ENCODE peak calls at places on chromosomes 2 and 18, in six cellular contexts. K is K562, S is GM12878, G is HepG2, A is HCT116, Q is H1. B is an unnamed sample. For H3K4me1 and H3K27me3, the result is how much of the 10 kb centered on the place peaks cover.

GRCh38 chr2:37569986-37570688 is 101.3 kb downstream of the CDC42EP3 start:
- DNase-seq in K (no peak), S (no peak), Q (no peak), G (peak), A (no peak), B (no peak)

GRCh38 chr2:19073522-19073921 is 284.9 kb downstream of the OSR1 start:
- DNase-seq in G (peak), Q (peak), K (no peak), S (no peak), A (peak), B (no peak)

GRCh38 chr2:230668939-230669303 is 43.7 kb upstream of the CAB39 start:
- DNase-seq in K (no peak), G (no peak), A (no peak), Q (no peak), S (peak), B (no peak)

GRCh38 chr2:208607694-208608093 is 201.1 kb downstream of the PTH2R start:
- DNase-seq in S (no peak), K (no peak), G (no peak), Q (no peak), A (no peak), B (no peak)

GRCh38 chr2:189440644-189440946 is 679 bp upstream of the WDR75 start:
- DNase-seq in Q (no peak), K (no peak), G (no peak), S (no peak), A (no peak), B (no peak)

GRCh38 chr2:20091305-20091991 is 40.0 kb upstream of the LAPTM4A start:
- DNase-seq in A (no peak), G (no peak), S (no peak), K (peak), Q (no peak), B (no peak)

GRCh38 chr2:231632559-231633142 is 40.0 kb downstream of the TEX44 start:
- DNase-seq in Q (no peak), A (no peak), G (no peak), S (no peak), K (no peak), B (no peak)

GRCh38 chr2:128544321-128545037 is 225.8 kb upstream of the HS6ST1 start:
- DNase-seq in K (no peak), A (no peak), G (no peak), S (no peak), Q (no peak), B (no peak)

GRCh38 chr2:101883860-101884259 is 107.9 kb upstream of the IL1R2 start:
- DNase-seq in K (peak), Q (no peak), S (no peak), G (peak), A (peak), B (no peak)

GRCh38 chr18:36377626-36378025 is 80.1 kb downstream of the FHOD3 start:
- DNase-seq in K (no peak), G (no peak), A (no peak), Q (no peak), S (no peak), B (no peak)

GRCh38 chr2:64659252-64659651 is 5.5 kb upstream of the SERTAD2 start:
- DNase-seq in A (no peak), S (no peak), G (no peak), K (no peak), Q (no peak), B (no peak)

GRCh38 chr2:151193576-151193975 is 68.1 kb downstream of the RBM43 start:
- DNase-seq in A (no peak), S (no peak), Q (no peak), K (no peak), G (no peak), B (no peak)

GRCh38 chr18:78376036-78376435 is 603.6 kb upstream of the SALL3 start:
- DNase-seq in Q (no peak), K (no peak), S (no peak), G (no peak), A (no peak), B (no peak)

GRCh38 chr2:95220449-95220848 is 13.1 kb downstream of the ZNF892 start:
- DNase-seq in Q (no peak), A (no peak), S (no peak), G (no peak), K (no peak), B (no peak)

GRCh38 chr2:88590998-88591613 is 36.2 kb downstream of the EIF2AK3 start:
- DNase-seq in A (peak), G (peak), Q (no peak), K (peak), S (peak), B (peak)

GRCh38 chr2:96537066-96537733 is 648 bp downstream of the ARID5A start:
- DNase-seq in S (peak), Q (no peak), A (no peak), G (no peak), K (peak), B (no peak)

GRCh38 chr2:96535331-96535730 is 1.2 kb upstream of the ARID5A start:
- DNase-seq in A (no peak), G (no peak), S (no peak), K (no peak), Q (no peak), B (no peak)

GRCh38 chr2:96534701-96535181 is 1.8 kb upstream of the ARID5A start:
- DNase-seq in S (no peak), Q (no peak), A (no peak), K (no peak), G (no peak), B (no peak)

GRCh38 chr2:96537734-96538486 is 1.4 kb downstream of the ARID5A start:
- DNase-seq in Q (no peak), K (no peak), A (no peak), S (no peak), G (no peak), B (no peak)

GRCh38 chr2:96536445-96537065 is at the start of gene ARID5A:
- DNase-seq in G (peak), A (peak), S (peak), K (peak), Q (peak), B (peak)
- TF ChIP-seq ZNF274 in G (no peak), A (no peak), S (no peak), K (no peak), Q (no peak), B (no peak)

DNA sequence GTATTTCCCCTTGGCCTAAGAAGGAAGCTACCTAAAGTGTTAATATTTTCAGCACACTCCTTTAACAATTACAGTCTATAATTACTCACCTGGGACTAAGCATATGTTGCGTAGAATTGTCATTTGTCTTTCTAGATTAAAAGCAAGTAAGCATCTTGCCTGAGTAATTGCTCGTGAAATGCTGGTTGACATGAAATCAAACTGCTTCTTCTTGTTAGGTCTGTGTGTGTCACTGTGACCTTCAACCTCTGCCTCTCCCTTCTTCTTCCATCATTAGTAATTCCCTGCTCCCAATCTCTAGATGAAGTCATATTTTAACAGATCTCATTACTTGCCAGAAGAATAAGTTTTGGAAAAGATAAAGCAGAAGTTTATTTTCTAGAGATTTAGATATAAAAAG is 212.2 kb downstream of the XIRP2 start:
- DNase-seq in A (no peak), G (no peak), K (no peak), Q (no peak), S (no peak), B (no peak)
- H3K4me1 ChIP-seq in A (under half), G (under half), K (under half), Q (under half), S (under half), B (under half)

GRCh38 chr2:120442923-120443571 is 97.1 kb downstream of the INHBB start:
- DNase-seq in Q (peak), G (no peak), A (peak), S (no peak), K (peak), B (peak)
- H3K27me3 ChIP-seq in Q (half or more), G (under half), A (under half), S (under half), K (under half), B (half or more)

GRCh38 chr2:68839260-68839833 is 31.9 kb downstream of the BMP10 start:
- DNase-seq in Q (peak), G (no peak), A (peak), K (peak), S (no peak), B (no peak)
- TF ChIP-seq ZNF274 in Q (no peak), G (no peak), A (no peak), K (no peak), S (no peak), B (no peak)

GRCh38 chr2:134289225-134289624 is 35.4 kb downstream of the MGAT5 start:
- DNase-seq in K (no peak), A (no peak), S (no peak), Q (no peak), G (no peak), B (no peak)
- H3K4me1 ChIP-seq in K (under half), A (under half), S (half or more), Q (under half), G (under half), B (under half)

DNA sequence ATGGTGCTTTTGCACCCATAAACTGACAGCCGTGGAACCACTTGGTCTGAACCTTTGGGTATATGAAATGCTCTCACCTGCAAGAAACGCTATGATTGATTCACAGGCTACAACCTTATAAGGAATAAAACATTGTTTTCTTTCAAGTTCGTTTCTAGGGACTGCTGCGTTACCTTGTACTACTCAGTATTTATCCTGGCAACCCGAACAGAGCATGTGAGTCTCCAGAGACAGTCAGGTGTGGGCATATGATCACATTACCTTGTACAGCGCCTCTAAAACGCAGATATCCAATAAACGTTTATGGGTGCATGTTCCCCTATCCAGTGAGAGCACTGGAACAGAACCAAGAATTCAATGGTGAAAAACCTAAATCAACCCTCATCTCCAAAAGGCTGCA is 1.7 kb downstream of the CCBE1 start:
- DNase-seq in A (no peak), K (no peak), S (no peak), Q (no peak), G (no peak), B (no peak)
- H3K27me3 ChIP-seq in A (under half), K (under half), S (under half), Q (under half), G (under half), B (under half)